ENCODE peak calls at places on chromosome 17, in five cellular contexts. One of them, this sample, is unnamed.

GRCh38 chr17:52128721-52129120 is 29.8 kb downstream of the CA10 start:
- DNase-seq in stimulated activated CD4-positive, alpha-beta T cell treated with anti-CD3 and anti-CD28 coated beads, Interleukin-1b, Interleukin-23, amount 100 ng/mL, for 24 hours: no peak
- DNase-seq in NCI-H2081: no peak
- DNase-seq in mucosa of descending colon: no peak
- DNase-seq in fibroblast of lung: no peak
- DNase-seq in this sample: no peak

GRCh38 chr17:35342207-35342744 is 31.1 kb downstream of the SLFN11 start:
- DNase-seq in stimulated activated CD4-positive, alpha-beta T cell treated with anti-CD3 and anti-CD28 coated beads, Interleukin-1b, Interleukin-23, amount 100 ng/mL, for 24 hours: no peak
- DNase-seq in NCI-H2081: no peak
- DNase-seq in mucosa of descending colon: no peak
- DNase-seq in fibroblast of lung: no peak
- DNase-seq in this sample: no peak

GRCh38 chr17:48567209-48567608 is 10.9 kb downstream of the HOXB4 start:
- DNase-seq in stimulated activated CD4-positive, alpha-beta T cell treated with anti-CD3 and anti-CD28 coated beads, Interleukin-1b, Interleukin-23, amount 100 ng/mL, for 24 hours: no peak
- DNase-seq in NCI-H2081: no peak
- DNase-seq in mucosa of descending colon: peak
- DNase-seq in fibroblast of lung: peak
- DNase-seq in this sample: no peak

GRCh38 chr17:17420035-17420434 is 56.8 kb upstream of the MED9 start:
- DNase-seq in stimulated activated CD4-positive, alpha-beta T cell treated with anti-CD3 and anti-CD28 coated beads, Interleukin-1b, Interleukin-23, amount 100 ng/mL, for 24 hours: no peak
- DNase-seq in NCI-H2081: no peak
- DNase-seq in mucosa of descending colon: no peak
- DNase-seq in fibroblast of lung: no peak
- DNase-seq in this sample: no peak

GRCh38 chr17:64781394-64781793 is 119.3 kb upstream of the SMURF2 start:
- DNase-seq in stimulated activated CD4-positive, alpha-beta T cell treated with anti-CD3 and anti-CD28 coated beads, Interleukin-1b, Interleukin-23, amount 100 ng/mL, for 24 hours: no peak
- DNase-seq in NCI-H2081: no peak
- DNase-seq in mucosa of descending colon: peak
- DNase-seq in fibroblast of lung: no peak
- DNase-seq in this sample: no peak

GRCh38 chr17:16486373-16487250 is 5.4 kb downstream of the LRRC75A start:
- DNase-seq in stimulated activated CD4-positive, alpha-beta T cell treated with anti-CD3 and anti-CD28 coated beads, Interleukin-1b, Interleukin-23, amount 100 ng/mL, for 24 hours: no peak
- DNase-seq in NCI-H2081: peak
- DNase-seq in mucosa of descending colon: peak
- DNase-seq in fibroblast of lung: peak
- DNase-seq in this sample: peak

GRCh38 chr17:7464081-7464480 is 15.3 kb downstream of the ZBTB4 start:
- DNase-seq in stimulated activated CD4-positive, alpha-beta T cell treated with anti-CD3 and anti-CD28 coated beads, Interleukin-1b, Interleukin-23, amount 100 ng/mL, for 24 hours: no peak
- DNase-seq in NCI-H2081: no peak
- DNase-seq in mucosa of descending colon: no peak
- DNase-seq in fibroblast of lung: no peak
- DNase-seq in this sample: no peak

GRCh38 chr17:37338847-37339246 is 36.9 kb upstream of the C17orf78 start:
- DNase-seq in stimulated activated CD4-positive, alpha-beta T cell treated with anti-CD3 and anti-CD28 coated beads, Interleukin-1b, Interleukin-23, amount 100 ng/mL, for 24 hours: no peak
- DNase-seq in NCI-H2081: no peak
- DNase-seq in mucosa of descending colon: no peak
- DNase-seq in fibroblast of lung: no peak
- DNase-seq in this sample: no peak

GRCh38 chr17:77315010-77315409 is 174.2 kb downstream of the SEC14L1 start:
- DNase-seq in stimulated activated CD4-positive, alpha-beta T cell treated with anti-CD3 and anti-CD28 coated beads, Interleukin-1b, Interleukin-23, amount 100 ng/mL, for 24 hours: no peak
- DNase-seq in NCI-H2081: no peak
- DNase-seq in mucosa of descending colon: peak
- DNase-seq in fibroblast of lung: no peak
- DNase-seq in this sample: no peak

GRCh38 chr17:28053044-28053670 is 10.7 kb downstream of the NLK start:
- DNase-seq in stimulated activated CD4-positive, alpha-beta T cell treated with anti-CD3 and anti-CD28 coated beads, Interleukin-1b, Interleukin-23, amount 100 ng/mL, for 24 hours: no peak
- DNase-seq in NCI-H2081: no peak
- DNase-seq in mucosa of descending colon: no peak
- DNase-seq in fibroblast of lung: no peak
- DNase-seq in this sample: no peak

GRCh38 chr17:55585629-55586028 is 74.4 kb upstream of the SMIM36 start:
- DNase-seq in stimulated activated CD4-positive, alpha-beta T cell treated with anti-CD3 and anti-CD28 coated beads, Interleukin-1b, Interleukin-23, amount 100 ng/mL, for 24 hours: no peak
- DNase-seq in NCI-H2081: no peak
- DNase-seq in mucosa of descending colon: no peak
- DNase-seq in fibroblast of lung: no peak
- DNase-seq in this sample: no peak

GRCh38 chr17:28996554-28997096 is 9.2 kb downstream of the SEZ6 start:
- DNase-seq in stimulated activated CD4-positive, alpha-beta T cell treated with anti-CD3 and anti-CD28 coated beads, Interleukin-1b, Interleukin-23, amount 100 ng/mL, for 24 hours: no peak
- DNase-seq in NCI-H2081: no peak
- DNase-seq in mucosa of descending colon: no peak
- DNase-seq in fibroblast of lung: no peak
- DNase-seq in this sample: no peak

GRCh38 chr17:7336240-7337175 is at the start of gene ACAP1:
- DNase-seq in stimulated activated CD4-positive, alpha-beta T cell treated with anti-CD3 and anti-CD28 coated beads, Interleukin-1b, Interleukin-23, amount 100 ng/mL, for 24 hours: peak
- DNase-seq in NCI-H2081: no peak
- DNase-seq in mucosa of descending colon: peak
- DNase-seq in fibroblast of lung: no peak
- DNase-seq in this sample: no peak

GRCh38 chr17:27289856-27290255 is 4.1 kb upstream of the WSB1 start:
- DNase-seq in stimulated activated CD4-positive, alpha-beta T cell treated with anti-CD3 and anti-CD28 coated beads, Interleukin-1b, Interleukin-23, amount 100 ng/mL, for 24 hours: no peak
- DNase-seq in NCI-H2081: no peak
- DNase-seq in mucosa of descending colon: no peak
- DNase-seq in fibroblast of lung: no peak
- DNase-seq in this sample: no peak

GRCh38 chr17:77509599-77509998 is 368.8 kb downstream of the SEC14L1 start:
- DNase-seq in stimulated activated CD4-positive, alpha-beta T cell treated with anti-CD3 and anti-CD28 coated beads, Interleukin-1b, Interleukin-23, amount 100 ng/mL, for 24 hours: no peak
- DNase-seq in NCI-H2081: no peak
- DNase-seq in mucosa of descending colon: no peak
- DNase-seq in fibroblast of lung: no peak
- DNase-seq in this sample: no peak

GRCh38 chr17:15649861-15650391 is 30.4 kb upstream of the FBXW10B start:
- DNase-seq in stimulated activated CD4-positive, alpha-beta T cell treated with anti-CD3 and anti-CD28 coated beads, Interleukin-1b, Interleukin-23, amount 100 ng/mL, for 24 hours: no peak
- DNase-seq in NCI-H2081: no peak
- DNase-seq in mucosa of descending colon: peak
- DNase-seq in fibroblast of lung: peak
- DNase-seq in this sample: peak

GRCh38 chr17:27605409-27605808 is 25.6 kb upstream of the LGALS9 start:
- DNase-seq in stimulated activated CD4-positive, alpha-beta T cell treated with anti-CD3 and anti-CD28 coated beads, Interleukin-1b, Interleukin-23, amount 100 ng/mL, for 24 hours: no peak
- DNase-seq in NCI-H2081: no peak
- DNase-seq in mucosa of descending colon: peak
- DNase-seq in fibroblast of lung: no peak
- DNase-seq in this sample: no peak

GRCh38 chr17:63442549-63443035 is 3.5 kb downstream of the CYB561 start:
- DNase-seq in stimulated activated CD4-positive, alpha-beta T cell treated with anti-CD3 and anti-CD28 coated beads, Interleukin-1b, Interleukin-23, amount 100 ng/mL, for 24 hours: no peak
- DNase-seq in NCI-H2081: no peak
- DNase-seq in mucosa of descending colon: no peak
- DNase-seq in fibroblast of lung: no peak
- DNase-seq in this sample: no peak

GRCh38 chr17:80112471-80113032 is 11.2 kb downstream of the GAA start:
- DNase-seq in stimulated activated CD4-positive, alpha-beta T cell treated with anti-CD3 and anti-CD28 coated beads, Interleukin-1b, Interleukin-23, amount 100 ng/mL, for 24 hours: no peak
- DNase-seq in NCI-H2081: no peak
- DNase-seq in mucosa of descending colon: no peak
- DNase-seq in fibroblast of lung: no peak
- DNase-seq in this sample: no peak

This sample was measured in LNCaP clone FGC.